ENCODE peak calls at places on chromosomes 13 and 19, in seven cellular contexts. Q is mucosa of descending colon, C is fibroblast of pulmonary artery, S is astrocyte of the spinal cord, M is A673, W is fibroblast of the aortic adventitia, V is GM23338. T is an unnamed sample.

GRCh38 chr13:95160112-95160906 is 140.9 kb downstream of the ABCC4 start:
- DNase-seq in M (no peak), W (no peak), S (no peak), Q (no peak), C (peak; percentile 73), V (no peak), T (peak; percentile 15)

GRCh38 chr19:46209051-46209450 is 20.5 kb upstream of the IGFL1 start:
- DNase-seq in C (no peak), S (no peak), M (no peak), W (no peak), Q (no peak), V (no peak), T (peak; percentile 77)

GRCh38 chr19:38806371-38806770 is 6.4 kb downstream of the LGALS4 start:
- DNase-seq in W (no peak), C (no peak), M (no peak), V (no peak), S (no peak), Q (no peak), T (no peak)

GRCh38 chr13:110519046-110519445 is 42.5 kb downstream of the RAB20 start:
- DNase-seq in W (no peak), Q (peak; percentile 48), S (no peak), V (no peak), M (no peak), C (no peak), T (no peak)

GRCh38 chr13:67063036-67063435 is 167.1 kb downstream of the PCDH9 start:
- DNase-seq in V (no peak), C (no peak), Q (no peak), S (peak; percentile 93), W (no peak), M (no peak), T (no peak)

GRCh38 chr13:80132741-80133601 is 208.0 kb downstream of the SPRY2 start:
- DNase-seq in S (peak; percentile 62), V (peak; percentile 28), M (peak; percentile 78), Q (peak; percentile 79), W (peak; percentile 74), C (peak; percentile 88), T (no peak)

GRCh38 chr13:59356607-59357006 is 807.1 kb downstream of the DIAPH3 start:
- DNase-seq in V (no peak), S (peak; percentile 35), W (peak; percentile 9), C (peak; percentile 98), M (peak; percentile 41), Q (no peak), T (no peak)

GRCh38 chr13:32663660-32664059 is 77.4 kb downstream of the PDS5B start:
- DNase-seq in M (no peak), S (no peak), W (no peak), Q (no peak), C (no peak), V (no peak), T (no peak)

GRCh38 chr13:84098273-84098672 is 216.0 kb upstream of the SLITRK1 start:
- DNase-seq in M (no peak), Q (no peak), C (no peak), S (no peak), W (no peak), V (no peak), T (no peak)

GRCh38 chr19:13794388-13794751 is 873 bp upstream of the ZSWIM4 start:
- DNase-seq in Q (peak; percentile 77), M (peak; percentile 53), C (peak; percentile 93), S (peak; percentile 92), V (peak; percentile 39), W (peak; percentile 94), T (peak; percentile 68)

GRCh38 chr19:48715681-48716171 is 3.8 kb downstream of the MAMSTR start:
- DNase-seq in S (no peak), V (peak; percentile 24), W (peak; percentile 60), Q (no peak), C (no peak), M (no peak), T (no peak)

GRCh38 chr13:98826156-98826555 is 73.7 kb upstream of the SLC15A1 start:
- DNase-seq in M (no peak), C (peak; percentile 50), W (no peak), V (no peak), Q (no peak), S (no peak), T (no peak)

GRCh38 chr13:26882731-26883130 is 122.1 kb upstream of the GPR12 start:
- DNase-seq in S (no peak), M (no peak), V (no peak), Q (no peak), W (no peak), C (no peak), T (no peak)

GRCh38 chr13:30718661-30719520 is 16.5 kb upstream of the ALOX5AP start:
- DNase-seq in W (peak; percentile 93), V (no peak), M (no peak), C (peak; percentile 67), Q (no peak), S (peak; percentile 90), T (peak; percentile 89)

GRCh38 chr19:5154129-5154798 is 185.4 kb downstream of the KDM4B start:
- DNase-seq in S (no peak), M (no peak), V (peak; percentile 81), W (no peak), Q (no peak), C (peak; percentile 16), T (no peak)

GRCh38 chr13:28035146-28035782 is 46.8 kb upstream of the URAD start:
- DNase-seq in V (no peak), W (no peak), M (no peak), S (no peak), Q (no peak), C (no peak), T (peak; percentile 68)

GRCh38 chr13:100630564-100630963 is 42.0 kb upstream of the GGACT start:
- DNase-seq in V (peak; percentile 44), Q (no peak), C (no peak), S (peak; percentile 27), W (no peak), M (peak; percentile 85), T (no peak)

GRCh38 chr19:8663920-8664670 is 33.7 kb downstream of the NFILZ start:
- DNase-seq in S (no peak), W (no peak), Q (peak; percentile 61), V (peak; percentile 53), C (no peak), M (peak; percentile 30), T (no peak)

GRCh38 chr19:3821857-3822364 is 35.7 kb upstream of the MATK start:
- DNase-seq in S (peak; percentile 3), W (peak; percentile 8), C (peak; percentile 41), M (peak; percentile 78), V (peak; percentile 86), Q (peak; percentile 84), T (no peak)

GRCh38 chr19:6767357-6768235 is at the start of gene SH2D3A:
- DNase-seq in S (no peak), W (no peak), C (peak; percentile 53), V (peak; percentile 99), Q (peak; percentile 98), M (peak; percentile 95), T (peak; percentile 98)

GRCh38 chr13:50685491-50685890 is 158.0 kb downstream of the DLEU7 start:
- DNase-seq in S (peak; percentile 61), M (peak; percentile 79), Q (no peak), C (peak; percentile 62), W (peak; percentile 41), V (peak; percentile 44), T (peak; percentile 46)

GRCh38 chr19:2484178-2484937 is 8.4 kb downstream of the GADD45B start:
- DNase-seq in M (no peak), W (no peak), C (no peak), S (no peak), Q (no peak), V (no peak), T (no peak)

GRCh38 chr13:35744144-35744543 is 267.7 kb upstream of the MAB21L1 start:
- DNase-seq in S (no peak), W (no peak), V (no peak), Q (no peak), M (no peak), C (no peak), T (no peak)
- TF ChIP-seq CTCF in S (no peak), W (no peak), V (no peak), Q (no peak), M (no peak), C (no peak), T (no peak)

DNA sequence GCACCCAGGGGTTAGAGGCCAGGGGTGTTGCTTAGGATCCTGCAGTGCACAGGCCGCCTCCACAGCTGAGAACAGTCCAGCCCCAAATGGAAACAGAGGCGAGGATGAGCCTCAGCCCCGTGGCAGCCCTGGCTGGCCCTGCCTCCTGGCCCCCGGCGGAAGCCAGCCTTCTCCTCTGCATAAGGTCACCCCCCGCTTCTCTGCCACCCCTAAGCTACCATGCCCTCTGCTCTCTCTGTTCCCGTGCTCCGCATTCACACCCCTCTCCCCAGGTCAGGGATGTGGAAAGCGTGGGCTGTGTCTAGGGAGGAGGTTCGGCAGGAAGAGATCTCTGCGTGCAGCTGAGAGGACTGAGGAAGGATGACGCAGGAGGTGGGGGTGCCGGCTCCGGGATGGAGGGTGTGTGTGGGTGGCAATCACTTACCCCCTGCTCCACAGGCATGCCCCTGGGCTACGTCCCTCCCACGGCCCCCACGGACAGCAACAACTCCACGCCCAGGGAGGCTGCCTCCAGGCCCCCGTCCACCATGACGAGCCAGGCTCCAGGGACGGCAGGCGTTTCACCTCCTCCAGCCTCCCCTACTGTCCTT is 6.0 kb downstream of the SSC5D start:
- DNase-seq in W (peak; percentile 70), Q (no peak), S (peak; percentile 41), C (peak; percentile 94), M (no peak), V (no peak), T (no peak)
- H3K4me3 ChIP-seq in W (peak overlapping the region; percentile 53), Q (no peak overlapping the region), S (peak overlapping the region; percentile 12), C (peak overlapping the region; percentile 65), M (no peak overlapping the region), V (no peak overlapping the region), T (no peak overlapping the region)

DNA sequence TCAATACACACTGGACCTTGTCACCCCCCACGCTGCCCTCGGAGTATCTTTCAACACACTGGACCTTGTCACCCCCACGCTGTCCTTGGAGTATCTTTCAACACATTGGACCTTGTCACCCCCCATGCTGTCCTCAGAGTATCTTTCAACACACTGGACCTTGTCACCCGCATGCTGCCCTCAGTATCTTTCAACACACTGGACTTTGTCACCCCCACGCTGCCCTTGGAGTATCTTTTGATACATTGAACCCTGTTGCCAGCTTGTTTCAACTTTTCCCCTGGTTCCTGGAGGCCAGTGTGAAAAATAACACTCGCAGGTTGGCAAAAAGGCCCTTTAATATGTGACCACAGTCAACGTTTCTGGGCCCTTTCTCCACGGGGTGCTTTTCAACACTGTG is 247.8 kb downstream of the TEX29 start:
- DNase-seq in S (no peak), M (no peak), V (no peak), Q (no peak), C (no peak), W (no peak), T (no peak)
- TF ChIP-seq CTCF in S (no peak), M (no peak), V (no peak), Q (no peak), C (no peak), W (no peak), T (no peak)

GRCh38 chr19:53978975-53979801 is 12.2 kb upstream of the CACNG6 start:
- DNase-seq in V (peak; percentile 55), M (no peak), W (no peak), S (no peak), C (no peak), Q (no peak), T (no peak)

GRCh38 chr19:53981408-53981998 is 9.9 kb upstream of the CACNG6 start:
- DNase-seq in C (no peak), S (no peak), Q (no peak), V (peak; percentile 61), W (no peak), M (no peak), T (no peak)

GRCh38 chr19:53980553-53981407 is 10.7 kb upstream of the CACNG6 start:
- DNase-seq in S (peak; percentile 24), W (peak; percentile 96), M (peak; percentile 76), Q (no peak), V (peak; percentile 98), C (peak; percentile 93), T (no peak)

GRCh38 chr19:53977991-53978731 is 13.3 kb upstream of the CACNG6 start:
- DNase-seq in M (peak; percentile 96), Q (no peak), V (peak; percentile 100), C (peak; percentile 98), S (peak; percentile 87), W (peak; percentile 98), T (peak; percentile 40)

GRCh38 chr19:53977429-53977990 is 13.9 kb upstream of the CACNG6 start:
- DNase-seq in M (peak; percentile 94), V (peak; percentile 99), Q (no peak), W (peak; percentile 93), S (peak; percentile 80), C (peak; percentile 91), T (peak; percentile 68)
- H3K4me3 ChIP-seq in M (peak overlapping the region; percentile 35), V (peak overlapping the region; percentile 60), Q (no peak overlapping the region), W (peak overlapping the region; percentile 70), S (peak overlapping the region; percentile 20), C (peak overlapping the region; percentile 46), T (no peak overlapping the region)